ENCODE peak calls at places on chromosomes 13 and 19, in ten cellular contexts. F, A, K, W, Q, V, Z, B, Y and H are unnamed samples.
A peak's percentile ranks its signal among the peaks of the same experiment; 100 is the strongest.

GRCh38 chr13:44362394-44363040 is 11.1 kb upstream of the SERP2 start:
- DNase-seq in V (no peak), Y (no peak), F (no peak), K (no peak), B (no peak), Z (no peak), W (no peak), Q (no peak), A (no peak), H (no peak)

GRCh38 chr13:31797154-31797775 is 57.9 kb downstream of the RXFP2 start:
- DNase-seq in W (peak; percentile 3), Y (no peak), A (no peak), F (no peak), V (peak; percentile 7), B (no peak), K (no peak), Q (no peak), Z (no peak), H (no peak)

GRCh38 chr13:97366172-97366688 is 67.7 kb upstream of the RAP2A start:
- DNase-seq in W (no peak), A (no peak), F (no peak), K (no peak), B (no peak), Y (no peak), V (peak; percentile 16), Z (no peak), Q (no peak), H (no peak)

GRCh38 chr19:28960986-28961705 is 251.8 kb downstream of the UQCRFS1 start:
- DNase-seq in A (no peak), W (no peak), F (no peak), V (no peak), Q (no peak), Z (no peak), B (no peak), Y (no peak), K (no peak), H (no peak)

GRCh38 chr13:112767506-112768471 is 78.0 kb downstream of the ATP11A start:
- DNase-seq in V (no peak), F (peak; percentile 52), W (no peak), Y (peak; percentile 17), K (no peak), Z (no peak), A (no peak), B (no peak), Q (no peak), H (peak; percentile 78)

GRCh38 chr13:36882829-36883390 is 37.1 kb downstream of the SMAD9 start:
- DNase-seq in Z (no peak), V (no peak), Y (no peak), Q (no peak), A (no peak), W (peak; percentile 99), K (no peak), B (no peak), F (no peak), H (no peak)

GRCh38 chr19:6801397-6802086 is 29.0 kb downstream of the VAV1 start:
- DNase-seq in B (no peak), V (peak; percentile 87), Q (peak; percentile 17), Z (peak; percentile 42), K (peak; percentile 65), F (peak; percentile 82), Y (peak; percentile 85), W (no peak), A (no peak), H (peak; percentile 84)

GRCh38 chr19:4910594-4911273 is 1.4 kb downstream of the UHRF1 start:
- DNase-seq in A (no peak), K (no peak), Y (no peak), Q (no peak), W (no peak), V (peak; percentile 45), B (no peak), F (peak; percentile 31), Z (no peak), H (peak; percentile 31)

GRCh38 chr13:101916108-101916757 is 463.8 kb downstream of the ITGBL1 start:
- DNase-seq in F (no peak), W (no peak), V (peak; percentile 37), Q (no peak), K (no peak), Y (no peak), Z (peak; percentile 80), A (no peak), B (no peak), H (peak; percentile 64)

GRCh38 chr19:5243878-5244277 is 96.7 kb downstream of the PTPRS start:
- DNase-seq in Z (no peak), W (no peak), V (no peak), K (no peak), Y (no peak), Q (no peak), B (no peak), A (no peak), F (no peak), H (no peak)

GRCh38 chr19:33427801-33428626 is 54.5 kb downstream of the CEBPG start:
- DNase-seq in K (no peak), W (no peak), Q (no peak), V (no peak), Y (no peak), A (no peak), F (no peak), Z (no peak), B (peak; percentile 60), H (no peak)

GRCh38 chr19:33430674-33431277 is 57.3 kb downstream of the CEBPG start:
- DNase-seq in Z (peak; percentile 88), Y (no peak), F (peak; percentile 67), W (peak; percentile 25), B (peak; percentile 82), A (no peak), K (peak; percentile 71), V (peak; percentile 80), Q (peak; percentile 43), H (peak; percentile 48)

GRCh38 chr19:33426621-33427475 is 53.3 kb downstream of the CEBPG start:
- DNase-seq in Y (no peak), V (no peak), B (no peak), Q (no peak), F (no peak), W (no peak), A (no peak), K (no peak), Z (no peak), H (no peak)

GRCh38 chr19:33429891-33430673 is 56.6 kb downstream of the CEBPG start:
- DNase-seq in Z (no peak), W (no peak), Q (no peak), B (peak; percentile 65), A (no peak), K (no peak), V (no peak), F (no peak), Y (no peak), H (no peak)

GRCh38 chr19:33428627-33429013 is 55.1 kb downstream of the CEBPG start:
- DNase-seq in K (no peak), V (no peak), A (no peak), Y (no peak), F (no peak), Z (no peak), Q (no peak), B (peak; percentile 49), W (no peak), H (no peak)
- TF ChIP-seq EP300 in K (no peak), V (no peak), A (no peak), Y (no peak), F (no peak), Z (no peak), Q (no peak), B (no peak), W (no peak), H (no peak)

GRCh38 chr19:55146078-55146647 is 2.8 kb downstream of the TNNT1 start:
- DNase-seq in B (no peak), Q (no peak), W (no peak), F (no peak), Y (no peak), A (no peak), V (peak; percentile 85), Z (peak; percentile 80), K (no peak), H (no peak)
- TF ChIP-seq EP300 in B (no peak), Q (no peak), W (no peak), F (no peak), Y (no peak), A (no peak), V (no peak), Z (peak; percentile 36), K (no peak), H (no peak)

GRCh38 chr19:33673996-33674395 is 52.2 kb downstream of the CHST8 start:
- DNase-seq in Z (no peak), F (no peak), V (no peak), W (no peak), K (peak; percentile 20), Q (no peak), B (no peak), Y (no peak), A (no peak), H (no peak)

GRCh38 chr19:33676999-33677665 is 55.4 kb downstream of the CHST8 start:
- DNase-seq in Q (no peak), W (no peak), Z (no peak), Y (no peak), K (peak; percentile 10), B (peak; percentile 66), A (no peak), F (no peak), V (no peak), H (no peak)

GRCh38 chr19:33674575-33675367 is 53.0 kb downstream of the CHST8 start:
- DNase-seq in W (no peak), Y (no peak), Q (no peak), V (no peak), K (peak; percentile 18), B (no peak), A (no peak), Z (no peak), F (no peak), H (no peak)

GRCh38 chr19:33673258-33673875 is 51.6 kb downstream of the CHST8 start:
- DNase-seq in Z (no peak), A (no peak), W (no peak), Q (no peak), Y (no peak), V (no peak), B (no peak), K (peak; percentile 11), F (no peak), H (no peak)

GRCh38 chr19:33675501-33676124 is 53.9 kb downstream of the CHST8 start:
- DNase-seq in A (no peak), Z (no peak), W (no peak), Y (no peak), V (no peak), Q (no peak), K (peak; percentile 20), F (no peak), B (peak; percentile 38), H (no peak)
- TF ChIP-seq EP300 in A (no peak), Z (no peak), W (no peak), Y (no peak), V (no peak), Q (no peak), K (no peak), F (no peak), B (no peak), H (no peak)

DNA sequence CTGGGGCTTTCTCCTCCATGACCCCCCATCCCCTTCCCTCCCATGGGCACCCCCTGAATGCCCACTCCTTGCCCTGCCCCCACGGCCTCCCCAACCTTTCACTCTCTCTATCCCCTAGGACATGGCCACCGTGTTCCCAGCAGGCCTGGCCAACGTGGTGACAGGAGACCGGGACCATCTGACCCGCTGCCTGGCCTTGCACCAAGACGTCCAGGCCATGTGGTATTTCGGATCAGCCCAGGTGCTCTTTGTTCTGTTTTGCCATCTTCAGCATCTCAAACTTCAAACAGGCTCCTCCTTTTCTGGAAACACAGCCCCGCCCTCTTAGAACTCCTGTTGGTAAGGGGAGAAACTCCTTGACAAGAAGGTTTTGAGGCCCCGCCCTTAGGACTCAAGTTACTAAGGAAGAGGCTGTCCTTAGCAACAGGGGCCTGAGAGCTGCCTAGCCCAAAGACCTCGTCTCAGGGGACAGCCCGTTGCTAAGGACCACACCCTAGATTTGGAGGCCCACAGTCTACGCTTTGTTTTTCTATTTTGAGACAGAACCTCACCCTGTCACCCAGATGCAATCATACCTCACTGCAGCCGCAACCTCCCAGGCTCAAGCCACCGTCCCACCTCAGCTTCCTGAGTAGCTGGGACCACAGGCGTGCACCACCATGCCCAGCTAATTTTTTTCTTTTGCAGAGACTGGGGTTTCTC is 5.1 kb upstream of the FLT3LG start:
- DNase-seq in W (no peak), F (peak; percentile 77), V (peak; percentile 82), Y (peak; percentile 97), A (peak; percentile 75), Q (peak; percentile 83), B (peak; percentile 97), K (peak; percentile 56), Z (peak; percentile 79), H (peak; percentile 67)
- TF ChIP-seq EP300 in W (no peak), F (no peak), V (no peak), Y (peak; percentile 66), A (no peak), Q (no peak), B (no peak), K (no peak), Z (no peak), H (no peak)